ENCODE peak calls at places on chromosomes 2 and 18, in seven cellular contexts. One of them, this sample, is unnamed. For H3K27me3 and H3K9me3, the result is how much of the 10 kb centered on the place peaks cover.

GRCh38 chr2:233093721-233094120 is 33.6 kb downstream of the INPP5D start:
- DNase-seq in adrenal gland: no peak
- DNase-seq in spleen: peak
- DNase-seq in tibial nerve: no peak
- DNase-seq in prostate gland: no peak
- DNase-seq in GM12878: no peak
- DNase-seq in uterus: no peak
- DNase-seq in this sample: peak

GRCh38 chr18:8260847-8261246 is 348.4 kb upstream of the RAB12 start:
- DNase-seq in GM12878: no peak
- DNase-seq in uterus: no peak
- DNase-seq in prostate gland: no peak
- DNase-seq in spleen: no peak
- DNase-seq in adrenal gland: no peak
- DNase-seq in tibial nerve: no peak
- DNase-seq in this sample: no peak

GRCh38 chr2:55922488-55922887 is 1.1 kb downstream of the EFEMP1 start:
- DNase-seq in uterus: peak
- DNase-seq in GM12878: no peak
- DNase-seq in tibial nerve: no peak
- DNase-seq in adrenal gland: no peak
- DNase-seq in prostate gland: no peak
- DNase-seq in spleen: no peak
- DNase-seq in this sample: no peak

GRCh38 chr18:36315736-36316135 is 18.2 kb downstream of the FHOD3 start:
- DNase-seq in prostate gland: no peak
- DNase-seq in adrenal gland: peak
- DNase-seq in GM12878: no peak
- DNase-seq in spleen: no peak
- DNase-seq in tibial nerve: no peak
- DNase-seq in uterus: no peak
- DNase-seq in this sample: no peak

GRCh38 chr2:119289642-119290041 is 66.0 kb downstream of the STEAP3 start:
- DNase-seq in prostate gland: no peak
- DNase-seq in spleen: no peak
- DNase-seq in tibial nerve: no peak
- DNase-seq in uterus: no peak
- DNase-seq in GM12878: no peak
- DNase-seq in adrenal gland: no peak
- DNase-seq in this sample: no peak

GRCh38 chr2:12587729-12588522 is 128.8 kb upstream of the TRIB2 start:
- DNase-seq in spleen: no peak
- DNase-seq in GM12878: peak
- DNase-seq in uterus: peak
- DNase-seq in adrenal gland: peak
- DNase-seq in prostate gland: no peak
- DNase-seq in tibial nerve: no peak
- DNase-seq in this sample: peak

GRCh38 chr2:226272435-226272834 is 527.2 kb downstream of the IRS1 start:
- DNase-seq in prostate gland: no peak
- DNase-seq in spleen: no peak
- DNase-seq in GM12878: no peak
- DNase-seq in adrenal gland: no peak
- DNase-seq in uterus: no peak
- DNase-seq in tibial nerve: no peak
- DNase-seq in this sample: no peak

GRCh38 chr18:43789234-43790000 is 512.1 kb upstream of the SYT4 start:
- DNase-seq in GM12878: no peak
- DNase-seq in adrenal gland: no peak
- DNase-seq in prostate gland: no peak
- DNase-seq in tibial nerve: no peak
- DNase-seq in spleen: no peak
- DNase-seq in uterus: no peak
- DNase-seq in this sample: no peak

GRCh38 chr2:190410171-190410570 is 2.0 kb downstream of the MFSD6 start:
- DNase-seq in GM12878: no peak
- DNase-seq in prostate gland: no peak
- DNase-seq in tibial nerve: no peak
- DNase-seq in uterus: no peak
- DNase-seq in adrenal gland: no peak
- DNase-seq in spleen: no peak
- DNase-seq in this sample: no peak

GRCh38 chr2:68789603-68790002 is 55.0 kb downstream of the ARHGAP25 start:
- DNase-seq in spleen: peak
- DNase-seq in tibial nerve: no peak
- DNase-seq in uterus: no peak
- DNase-seq in GM12878: peak
- DNase-seq in prostate gland: no peak
- DNase-seq in adrenal gland: no peak
- DNase-seq in this sample: no peak

GRCh38 chr2:68784849-68785248 is 50.2 kb downstream of the ARHGAP25 start:
- DNase-seq in GM12878: no peak
- DNase-seq in tibial nerve: no peak
- DNase-seq in adrenal gland: no peak
- DNase-seq in uterus: no peak
- DNase-seq in prostate gland: no peak
- DNase-seq in spleen: no peak
- DNase-seq in this sample: no peak

GRCh38 chr2:68779595-68779994 is 45.0 kb downstream of the ARHGAP25 start:
- DNase-seq in GM12878: no peak
- DNase-seq in tibial nerve: no peak
- DNase-seq in prostate gland: no peak
- DNase-seq in spleen: no peak
- DNase-seq in uterus: no peak
- DNase-seq in adrenal gland: no peak
- DNase-seq in this sample: no peak

GRCh38 chr2:68784191-68784590 is 49.6 kb downstream of the ARHGAP25 start:
- DNase-seq in GM12878: no peak
- DNase-seq in spleen: no peak
- DNase-seq in tibial nerve: no peak
- DNase-seq in adrenal gland: no peak
- DNase-seq in prostate gland: no peak
- DNase-seq in uterus: no peak
- DNase-seq in this sample: no peak
- H3K27me3 ChIP-seq in GM12878: under half
- H3K27me3 ChIP-seq in spleen: under half
- H3K27me3 ChIP-seq in tibial nerve: under half
- H3K27me3 ChIP-seq in adrenal gland: under half
- H3K27me3 ChIP-seq in prostate gland: under half
- H3K27me3 ChIP-seq in uterus: under half
- H3K27me3 ChIP-seq in this sample: under half

GRCh38 chr2:200810252-200810650 is 1.5 kb upstream of the BZW1 start:
- DNase-seq in adrenal gland: no peak
- DNase-seq in prostate gland: peak
- DNase-seq in GM12878: no peak
- DNase-seq in spleen: no peak
- DNase-seq in uterus: no peak
- DNase-seq in tibial nerve: no peak
- DNase-seq in this sample: no peak

GRCh38 chr2:200809506-200810251 is 2.0 kb upstream of the BZW1 start:
- DNase-seq in uterus: no peak
- DNase-seq in adrenal gland: no peak
- DNase-seq in tibial nerve: no peak
- DNase-seq in GM12878: no peak
- DNase-seq in prostate gland: no peak
- DNase-seq in spleen: no peak
- DNase-seq in this sample: no peak

GRCh38 chr2:200811336-200812121 is at the start of gene BZW1:
- DNase-seq in prostate gland: peak
- DNase-seq in adrenal gland: peak
- DNase-seq in tibial nerve: peak
- DNase-seq in uterus: peak
- DNase-seq in GM12878: peak
- DNase-seq in spleen: peak
- DNase-seq in this sample: peak

GRCh38 chr2:200812122-200813022 is 662 bp downstream of the BZW1 start:
- DNase-seq in tibial nerve: peak
- DNase-seq in adrenal gland: peak
- DNase-seq in prostate gland: peak
- DNase-seq in uterus: peak
- DNase-seq in GM12878: no peak
- DNase-seq in spleen: peak
- DNase-seq in this sample: peak

DNA sequence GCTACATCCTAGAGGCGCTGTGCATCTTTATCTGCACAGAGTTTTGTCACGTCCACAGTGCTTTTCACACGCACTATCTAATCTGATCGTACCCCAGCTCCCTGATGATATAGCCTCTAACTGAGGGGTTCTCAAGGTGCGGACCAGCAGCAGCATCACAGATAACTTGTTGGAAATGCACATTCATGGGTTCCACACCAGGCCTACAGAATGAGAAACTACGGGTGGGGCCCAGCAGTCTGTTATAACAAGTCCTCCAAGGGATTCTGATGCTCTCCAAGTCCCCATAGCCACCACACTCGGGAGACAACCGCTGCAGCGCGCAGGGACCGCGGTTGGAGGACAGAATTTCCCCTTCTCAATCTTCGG is 759 bp upstream of the BZW1 start:
- DNase-seq in GM12878: no peak
- DNase-seq in spleen: no peak
- DNase-seq in prostate gland: no peak
- DNase-seq in adrenal gland: no peak
- DNase-seq in uterus: no peak
- DNase-seq in tibial nerve: peak
- DNase-seq in this sample: no peak
- TF ChIP-seq POLR2A in GM12878: no peak
- TF ChIP-seq POLR2A in spleen: no peak
- TF ChIP-seq POLR2A in prostate gland: no peak
- TF ChIP-seq POLR2A in adrenal gland: peak
- TF ChIP-seq POLR2A in uterus: no peak
- TF ChIP-seq POLR2A in tibial nerve: no peak
- TF ChIP-seq POLR2A in this sample: no peak

DNA sequence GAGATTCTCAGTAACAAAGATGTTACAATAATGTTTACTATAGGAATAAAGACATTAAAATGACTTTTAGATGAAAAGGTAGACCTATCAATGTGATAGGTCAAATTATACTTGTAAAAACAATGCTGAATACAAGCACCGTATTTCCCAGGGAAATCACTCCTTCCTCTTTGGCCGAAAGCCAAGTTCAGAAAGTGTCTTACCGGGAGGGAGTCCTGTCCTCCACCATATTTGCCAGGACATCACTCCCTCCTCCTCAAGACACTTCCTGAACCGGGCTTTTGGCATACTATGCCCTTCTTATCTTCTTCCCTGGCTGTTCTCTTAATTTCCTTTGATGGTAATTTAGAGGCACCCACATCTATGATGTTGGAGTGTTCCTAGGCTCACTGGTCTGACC is 1048.0 kb downstream of the SOCS6 start:
- DNase-seq in adrenal gland: no peak
- DNase-seq in prostate gland: no peak
- DNase-seq in spleen: no peak
- DNase-seq in tibial nerve: no peak
- DNase-seq in GM12878: no peak
- DNase-seq in uterus: no peak
- DNase-seq in this sample: no peak
- H3K9me3 ChIP-seq in adrenal gland: under half
- H3K9me3 ChIP-seq in prostate gland: under half
- H3K9me3 ChIP-seq in spleen: under half
- H3K9me3 ChIP-seq in tibial nerve: under half
- H3K9me3 ChIP-seq in GM12878: under half
- H3K9me3 ChIP-seq in uterus: under half
- H3K9me3 ChIP-seq in this sample: under half

GRCh38 chr2:238916875-238917590 is 69.1 kb downstream of the TWIST2 start:
- DNase-seq in tibial nerve: no peak
- DNase-seq in adrenal gland: no peak
- DNase-seq in GM12878: no peak
- DNase-seq in uterus: peak
- DNase-seq in spleen: peak
- DNase-seq in prostate gland: no peak
- DNase-seq in this sample: no peak
- H3K27me3 ChIP-seq in tibial nerve: under half
- H3K27me3 ChIP-seq in adrenal gland: under half
- H3K27me3 ChIP-seq in GM12878: under half
- H3K27me3 ChIP-seq in uterus: under half
- H3K27me3 ChIP-seq in spleen: under half
- H3K27me3 ChIP-seq in prostate gland: under half
- H3K27me3 ChIP-seq in this sample: under half

DNA sequence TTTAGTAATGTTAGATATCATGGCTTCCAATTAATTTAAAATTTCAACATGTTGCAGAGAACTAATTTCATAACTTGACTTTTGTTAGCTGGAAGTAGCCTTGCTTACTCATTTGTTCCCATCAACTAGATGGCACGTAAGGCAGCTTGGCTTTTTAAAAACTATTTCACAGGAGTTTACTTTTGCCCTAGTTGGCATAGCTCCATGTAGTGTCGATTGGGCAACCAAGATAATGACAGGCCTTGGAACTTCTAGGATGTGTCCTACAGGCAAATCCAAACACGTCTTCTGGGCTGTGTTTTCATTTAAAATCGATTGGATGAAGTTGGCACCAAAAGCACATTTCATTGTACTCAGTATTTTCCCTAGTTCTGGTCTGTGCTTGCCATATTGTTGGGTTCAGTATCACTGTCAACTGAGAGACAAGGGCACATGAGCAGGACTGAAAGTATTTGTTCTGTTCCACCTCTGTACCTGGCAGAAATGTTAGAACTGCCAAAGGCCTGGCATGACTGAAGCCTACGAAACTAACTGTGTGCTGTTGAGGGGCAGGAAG is 29.4 kb downstream of the HADHB start:
- DNase-seq in prostate gland: peak
- DNase-seq in spleen: no peak
- DNase-seq in adrenal gland: peak
- DNase-seq in tibial nerve: peak
- DNase-seq in uterus: peak
- DNase-seq in GM12878: no peak
- DNase-seq in this sample: peak
- TF ChIP-seq POLR2A in prostate gland: no peak
- TF ChIP-seq POLR2A in spleen: no peak
- TF ChIP-seq POLR2A in adrenal gland: no peak
- TF ChIP-seq POLR2A in tibial nerve: no peak
- TF ChIP-seq POLR2A in uterus: no peak
- TF ChIP-seq POLR2A in GM12878: no peak
- TF ChIP-seq POLR2A in this sample: no peak

GRCh38 chr2:94984964-94985575 is 40.4 kb upstream of the MAL start:
- DNase-seq in adrenal gland: no peak
- DNase-seq in uterus: no peak
- DNase-seq in spleen: no peak
- DNase-seq in tibial nerve: no peak
- DNase-seq in GM12878: no peak
- DNase-seq in prostate gland: no peak
- DNase-seq in this sample: peak

GRCh38 chr2:94982156-94982555 is 43.4 kb upstream of the MAL start:
- DNase-seq in adrenal gland: no peak
- DNase-seq in tibial nerve: no peak
- DNase-seq in spleen: no peak
- DNase-seq in uterus: no peak
- DNase-seq in GM12878: no peak
- DNase-seq in prostate gland: no peak
- DNase-seq in this sample: no peak

GRCh38 chr2:94980406-94980805 is 45.1 kb upstream of the MAL start:
- DNase-seq in uterus: no peak
- DNase-seq in GM12878: no peak
- DNase-seq in adrenal gland: no peak
- DNase-seq in tibial nerve: no peak
- DNase-seq in spleen: no peak
- DNase-seq in prostate gland: no peak
- DNase-seq in this sample: no peak

GRCh38 chr2:94979406-94980375 is 45.8 kb upstream of the MAL start:
- DNase-seq in uterus: no peak
- DNase-seq in prostate gland: peak
- DNase-seq in spleen: no peak
- DNase-seq in GM12878: no peak
- DNase-seq in adrenal gland: no peak
- DNase-seq in tibial nerve: no peak
- DNase-seq in this sample: no peak

GRCh38 chr2:94982661-94983060 is 42.8 kb upstream of the MAL start:
- DNase-seq in adrenal gland: no peak
- DNase-seq in tibial nerve: no peak
- DNase-seq in spleen: no peak
- DNase-seq in uterus: no peak
- DNase-seq in prostate gland: no peak
- DNase-seq in GM12878: no peak
- DNase-seq in this sample: no peak
- H3K9me3 ChIP-seq in adrenal gland: under half
- H3K9me3 ChIP-seq in tibial nerve: under half
- H3K9me3 ChIP-seq in spleen: under half
- H3K9me3 ChIP-seq in uterus: under half
- H3K9me3 ChIP-seq in prostate gland: under half
- H3K9me3 ChIP-seq in GM12878: under half
- H3K9me3 ChIP-seq in this sample: under half